ENCODE peak calls at places on chromosomes 7 and 10, in four cellular contexts. B, Q, G and O are unnamed samples.

GRCh38 chr7:91692800-91693199 is 187.7 kb downstream of the MTERF1 start:
- DNase-seq in B (no peak), Q (no peak), G (no peak), O (no peak)

GRCh38 chr10:80681142-80681541 is 143.4 kb downstream of the SH2D4B start:
- DNase-seq in B (no peak), Q (no peak), G (no peak), O (no peak)

GRCh38 chr10:5975641-5976473 is 1.5 kb downstream of the IL15RA start:
- DNase-seq in B (no peak), Q (no peak), G (peak; percentile 34), O (no peak)

GRCh38 chr10:33334839-33335549 is 527 bp upstream of the NRP1 start:
- DNase-seq in B (peak; percentile 88), Q (peak; percentile 24), G (peak; percentile 83), O (no peak)

GRCh38 chr10:68876246-68876918 is 24.7 kb upstream of the DDX50 start:
- DNase-seq in B (no peak), Q (no peak), G (no peak), O (no peak)

GRCh38 chr7:152568972-152569371 is 107.0 kb downstream of the XRCC2 start:
- DNase-seq in B (no peak), Q (no peak), G (no peak), O (no peak)

GRCh38 chr7:97373743-97374142 is 256.2 kb downstream of the SDHAF3 start:
- DNase-seq in B (no peak), Q (no peak), G (no peak), O (no peak)

GRCh38 chr7:21580073-21580521 is 37.3 kb downstream of the DNAH11 start:
- DNase-seq in B (peak; percentile 90), Q (no peak), G (no peak), O (no peak)

GRCh38 chr10:96999987-97000386 is 167.9 kb downstream of the LCOR start:
- DNase-seq in B (no peak), Q (no peak), G (no peak), O (no peak)

GRCh38 chr10:72263613-72264241 is 10.0 kb upstream of the DDIT4 start:
- DNase-seq in B (peak; percentile 96), Q (no peak), G (no peak), O (no peak)

GRCh38 chr7:12685550-12685949 is 1.9 kb upstream of the ARL4A start:
- DNase-seq in B (no peak), Q (no peak), G (no peak), O (no peak)

DNA sequence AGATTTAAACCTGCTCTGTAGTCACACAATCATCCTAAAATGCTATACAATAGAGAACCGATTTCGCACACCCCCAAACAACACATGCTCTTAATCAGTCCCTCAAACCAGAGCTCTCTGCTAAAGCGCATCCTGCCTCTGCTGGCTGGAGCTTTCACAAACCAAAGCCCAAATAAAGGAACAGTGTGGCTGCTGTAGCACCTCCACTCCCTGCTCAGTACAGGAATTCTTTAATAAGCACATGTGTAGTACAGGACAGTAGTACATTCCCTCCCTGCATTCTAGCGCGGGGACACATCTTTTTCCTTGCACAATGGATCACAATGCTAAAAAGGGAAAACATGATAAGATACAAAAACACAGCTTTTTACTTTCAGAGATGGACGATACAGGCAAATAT is 684.6 kb downstream of the MAGI2 start:
- DNase-seq in B (no peak), Q (no peak), G (no peak), O (no peak)
- TF ChIP-seq CTCF in B (no peak), Q (no peak), G (no peak), O (no peak)

DNA sequence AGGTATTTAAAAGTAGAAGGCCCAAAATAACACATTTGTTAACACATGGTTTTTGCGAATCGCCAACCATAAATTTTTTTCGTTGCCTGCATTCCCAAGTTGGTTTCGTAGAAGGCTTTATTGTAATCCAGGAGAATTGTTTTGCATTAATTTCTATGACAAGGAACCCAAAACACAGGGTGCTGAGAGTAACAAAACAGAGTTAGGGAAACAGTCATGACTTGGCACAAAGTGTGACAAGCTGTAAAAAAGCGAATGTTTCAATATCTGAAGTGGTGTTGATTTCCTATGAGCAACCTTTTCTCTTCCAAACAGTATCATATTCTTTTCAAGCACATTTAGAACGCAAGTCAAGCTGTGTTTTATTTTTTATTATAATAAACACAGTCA is 63.6 kb downstream of the C10orf67 start:
- DNase-seq in B (no peak), Q (no peak), G (no peak), O (no peak)
- H3K4me3 ChIP-seq in B (no peak overlapping the region), Q (no peak overlapping the region), G (no peak overlapping the region), O (no peak overlapping the region)

DNA sequence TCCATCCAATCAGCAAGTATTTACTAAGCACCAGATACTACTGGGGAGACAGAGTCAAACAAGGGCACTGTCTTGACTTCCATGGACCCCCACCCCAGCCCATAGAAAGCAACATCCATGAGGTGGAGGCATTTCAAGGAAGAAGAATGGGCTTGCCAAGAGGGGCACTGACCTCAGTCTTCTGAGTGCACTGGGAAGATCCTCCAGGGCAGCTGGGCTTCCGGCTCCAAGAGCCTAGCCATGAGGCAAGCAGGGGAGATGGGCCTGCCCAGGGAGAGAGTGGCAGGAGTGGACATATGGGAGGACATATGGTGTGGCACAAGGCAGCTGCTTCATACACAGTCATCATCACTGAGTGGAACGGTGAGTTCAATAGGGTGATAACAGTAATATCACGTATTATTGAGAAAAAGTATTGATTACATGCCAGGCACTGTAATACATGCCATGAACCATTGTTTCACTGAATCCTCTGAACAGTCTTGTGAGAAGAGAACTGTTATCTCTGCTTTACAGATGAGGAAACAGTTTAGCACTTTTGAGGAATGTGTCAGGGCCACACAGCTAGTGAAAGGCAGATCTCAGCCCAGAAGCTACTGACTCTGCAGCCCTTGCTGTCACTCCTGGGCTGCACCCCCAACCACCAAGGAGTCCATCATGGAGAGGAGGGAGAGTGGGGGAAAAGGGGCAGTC is 331.7 kb upstream of the ZMIZ1 start:
- DNase-seq in B (no peak), Q (no peak), G (no peak), O (no peak)
- H3K27me3 ChIP-seq in B (no peaks in the 10 kb centered on the region), Q (peaks cover 56% of the 10 kb centered on the region), G (no peaks in the 10 kb centered on the region), O (peaks cover 5% of the 10 kb centered on the region)

DNA sequence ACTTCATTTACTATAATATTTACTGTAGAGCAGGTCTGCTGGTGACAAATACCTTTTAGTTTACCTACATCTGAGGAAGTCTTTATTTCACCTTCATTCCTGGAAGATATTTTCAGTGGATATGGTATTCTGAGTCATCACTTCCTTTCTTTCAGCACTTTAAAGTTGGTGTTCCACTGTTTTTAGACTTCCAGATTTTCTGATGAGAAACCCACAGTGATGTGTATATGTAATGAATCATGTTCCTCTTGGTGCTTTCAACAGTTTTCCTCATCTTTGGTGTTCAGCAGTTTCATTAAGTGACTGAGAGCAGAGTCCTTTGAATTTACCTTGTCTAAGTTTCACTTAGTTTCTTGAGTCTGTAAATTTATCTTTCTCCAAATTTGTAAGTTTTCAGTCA is 36.4 kb downstream of the COPG2 start:
- DNase-seq in B (peak; percentile 82), Q (peak; percentile 26), G (no peak), O (peak; percentile 37)
- TF ChIP-seq CTCF in B (no peak), Q (no peak), G (no peak), O (no peak)

GRCh38 chr10:93468532-93469213 is 13.5 kb downstream of the MYOF start:
- DNase-seq in B (peak; percentile 89), Q (peak; percentile 89), G (no peak), O (peak; percentile 84)

GRCh38 chr10:93463723-93464511 is 18.2 kb downstream of the MYOF start:
- DNase-seq in B (no peak), Q (no peak), G (no peak), O (no peak)

GRCh38 chr10:93464826-93465388 is 17.2 kb downstream of the MYOF start:
- DNase-seq in B (no peak), Q (no peak), G (no peak), O (no peak)

GRCh38 chr10:93462881-93463280 is 19.3 kb downstream of the MYOF start:
- DNase-seq in B (peak; percentile 56), Q (no peak), G (no peak), O (no peak)

DNA sequence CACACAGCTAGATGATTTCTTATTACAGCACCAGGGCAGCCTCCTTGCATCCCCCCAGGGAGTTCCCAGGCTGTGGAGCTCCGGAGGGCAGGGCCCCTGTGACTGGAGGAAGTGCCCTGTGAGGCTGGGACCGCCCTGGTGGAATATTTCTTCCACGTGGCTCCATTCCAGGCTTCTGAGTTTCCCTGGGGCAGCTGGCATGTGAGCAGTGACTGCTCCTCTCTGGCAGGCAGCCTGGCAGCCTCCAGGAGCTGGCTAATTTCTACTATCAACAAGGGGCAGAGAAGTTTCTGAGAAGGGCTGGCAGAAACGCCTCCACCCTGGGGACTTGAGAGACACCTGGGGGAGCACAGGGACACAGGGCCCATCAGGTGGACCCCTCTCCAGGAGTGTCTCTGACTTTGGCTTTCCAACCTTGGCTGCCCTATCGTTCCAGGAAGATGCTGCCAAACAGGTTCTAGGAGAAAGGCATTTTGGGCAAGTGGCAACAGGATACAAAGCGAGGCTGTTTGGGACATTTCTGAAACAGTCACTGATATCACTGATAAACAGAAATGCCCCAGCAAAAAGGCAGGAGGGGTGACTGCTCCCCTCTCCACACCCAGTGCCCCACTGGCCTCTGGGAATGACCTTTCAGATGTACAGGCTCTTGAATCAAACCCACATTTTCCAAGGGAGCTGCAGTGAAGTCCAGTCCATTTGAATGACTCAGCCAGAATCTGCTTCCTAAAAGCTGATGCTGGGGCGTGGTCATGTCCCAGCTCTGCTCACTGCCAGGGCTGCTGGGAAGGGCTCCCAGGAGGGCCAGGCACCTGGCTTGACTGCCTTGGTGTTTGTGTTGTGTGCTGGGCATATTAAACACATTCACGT is 16.1 kb downstream of the MYOF start:
- DNase-seq in B (peak; percentile 98), Q (peak; percentile 90), G (peak; percentile 75), O (peak; percentile 92)
- H3K4me3 ChIP-seq in B (no peak overlapping the region), Q (peak overlapping the region; percentile 13), G (peak overlapping the region; percentile 43), O (no peak overlapping the region)

GRCh38 chr7:122301291-122301690 is 3.3 kb downstream of the FEZF1 start:
- DNase-seq in B (no peak), Q (no peak), G (no peak), O (no peak)
- H3K27me3 ChIP-seq in B (peaks cover 70% of the 10 kb centered on the region), Q (no peaks in the 10 kb centered on the region), G (peaks cover 100% of the 10 kb centered on the region), O (peaks cover 78% of the 10 kb centered on the region)

GRCh38 chr7:87886875-87887274 is 10.6 kb downstream of the DBF4 start:
- DNase-seq in B (peak; percentile 7), Q (peak; percentile 3), G (no peak), O (no peak)
- TF ChIP-seq CTCF in B (peak; percentile 41), Q (peak; percentile 37), G (peak; percentile 58), O (peak; percentile 14)